ENCODE peak calls at places on chromosomes 13 and 19, in six cellular contexts. B, A, Y, O, J and G are unnamed samples. For H3K4me1, the result is how much of the 10 kb centered on the place peaks cover.

GRCh38 chr19:13778398-13778797 is 4.1 kb downstream of the C19orf53 start:
- DNase-seq in B (no peak), A (no peak), Y (no peak), O (no peak), J (no peak), G (no peak)

GRCh38 chr19:8489591-8490394 is 12.6 kb downstream of the PRAM1 start:
- DNase-seq in B (no peak), A (no peak), Y (no peak), O (no peak), J (no peak), G (no peak)

GRCh38 chr19:53892981-53893325 is 11.0 kb downstream of the PRKCG start:
- DNase-seq in B (no peak), A (no peak), Y (no peak), O (no peak), J (no peak), G (no peak)

GRCh38 chr13:31200636-31200970 is 828 bp downstream of the B3GLCT start:
- DNase-seq in B (peak), A (peak), Y (no peak), O (peak), J (no peak), G (peak)

GRCh38 chr13:84985860-84986259 is 813.4 kb downstream of the SLITRK6 start:
- DNase-seq in B (no peak), A (no peak), Y (no peak), O (no peak), J (no peak), G (no peak)

GRCh38 chr19:17076539-17076919 is 952 bp downstream of the MYO9B start:
- DNase-seq in B (no peak), A (no peak), Y (no peak), O (no peak), J (no peak), G (no peak)

GRCh38 chr19:54465367-54466109 is 2.0 kb upstream of the LENG9 start:
- DNase-seq in B (no peak), A (no peak), Y (no peak), O (no peak), J (no peak), G (peak)

GRCh38 chr13:111528513-111528912 is 208.1 kb downstream of the TEX29 start:
- DNase-seq in B (no peak), A (no peak), Y (no peak), O (no peak), J (no peak), G (no peak)

GRCh38 chr13:84433024-84433423 is 550.8 kb upstream of the SLITRK1 start:
- DNase-seq in B (no peak), A (no peak), Y (no peak), O (no peak), J (no peak), G (no peak)

GRCh38 chr13:20264271-20265018 is 32.3 kb upstream of the GJB6 start:
- DNase-seq in B (no peak), A (no peak), Y (no peak), O (no peak), J (no peak), G (no peak)

GRCh38 chr13:49448753-49449152 is 4.7 kb downstream of the SETDB2 start:
- DNase-seq in B (no peak), A (no peak), Y (no peak), O (no peak), J (no peak), G (no peak)

GRCh38 chr19:2516727-2517126 is 40.8 kb downstream of the GADD45B start:
- DNase-seq in B (no peak), A (no peak), Y (no peak), O (no peak), J (no peak), G (no peak)

GRCh38 chr13:97275775-97276501 is 53.8 kb downstream of the MBNL2 start:
- DNase-seq in B (no peak), A (no peak), Y (no peak), O (no peak), J (no peak), G (no peak)

GRCh38 chr13:80132741-80133601 is 208.0 kb downstream of the SPRY2 start:
- DNase-seq in B (no peak), A (no peak), Y (no peak), O (peak), J (peak), G (peak)

GRCh38 chr19:1945899-1946298 is 4.9 kb downstream of the CSNK1G2 start:
- DNase-seq in B (peak), A (no peak), Y (no peak), O (peak), J (no peak), G (no peak)

GRCh38 chr19:15315101-15315500 is 17.2 kb downstream of the BRD4 start:
- DNase-seq in B (no peak), A (no peak), Y (no peak), O (no peak), J (no peak), G (no peak)

GRCh38 chr19:55209430-55210119 is at the start of gene PTPRH:
- DNase-seq in B (no peak), A (no peak), Y (no peak), O (peak), J (no peak), G (peak)

GRCh38 chr19:17370026-17370587 is 7.0 kb downstream of the PLVAP start:
- DNase-seq in B (no peak), A (no peak), Y (no peak), O (no peak), J (no peak), G (no peak)

GRCh38 chr19:45235485-45235884 is 9.7 kb downstream of the EXOC3L2 start:
- DNase-seq in B (no peak), A (no peak), Y (no peak), O (no peak), J (no peak), G (no peak)
- H3K4me3 ChIP-seq in B (no peak), A (no peak), Y (no peak), O (no peak), J (no peak), G (no peak)

GRCh38 chr13:114118086-114118762 is 14.2 kb downstream of the RASA3 start:
- DNase-seq in B (no peak), A (no peak), Y (no peak), O (no peak), J (no peak), G (no peak)
- H3K27ac ChIP-seq in B (peak), A (no peak), Y (peak), O (peak), J (peak), G (peak)

DNA sequence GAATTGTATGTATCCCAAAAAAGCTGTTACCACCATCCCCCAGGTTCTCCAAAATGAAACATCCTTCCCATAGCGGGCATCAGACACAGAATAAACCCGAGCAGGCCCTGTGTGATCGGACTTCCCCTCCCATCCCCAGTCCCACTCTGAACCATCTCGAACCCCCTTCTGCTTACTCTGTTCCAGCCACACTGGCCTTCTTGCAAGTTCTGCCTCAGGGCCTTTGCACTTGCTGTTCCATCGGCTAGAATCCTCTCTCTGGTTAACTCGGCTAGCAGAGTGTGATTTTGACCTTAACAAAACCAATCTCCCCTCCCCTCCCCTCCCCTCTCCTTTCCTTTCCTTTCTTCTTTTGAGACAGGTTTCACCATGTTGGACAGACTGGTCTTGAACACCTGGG is 15.7 kb downstream of the AP2S1 start:
- DNase-seq in B (no peak), A (no peak), Y (no peak), O (no peak), J (no peak), G (no peak)
- H3K4me1 ChIP-seq in B (under half), A (under half), Y (under half), O (under half), J (under half), G (under half)

GRCh38 chr13:48318714-48319457 is 15.3 kb downstream of the RB1 start:
- DNase-seq in B (no peak), A (no peak), Y (no peak), O (no peak), J (no peak), G (peak)
- H3K4me3 ChIP-seq in B (peak), A (no peak), Y (peak), O (peak), J (peak), G (peak)

DNA sequence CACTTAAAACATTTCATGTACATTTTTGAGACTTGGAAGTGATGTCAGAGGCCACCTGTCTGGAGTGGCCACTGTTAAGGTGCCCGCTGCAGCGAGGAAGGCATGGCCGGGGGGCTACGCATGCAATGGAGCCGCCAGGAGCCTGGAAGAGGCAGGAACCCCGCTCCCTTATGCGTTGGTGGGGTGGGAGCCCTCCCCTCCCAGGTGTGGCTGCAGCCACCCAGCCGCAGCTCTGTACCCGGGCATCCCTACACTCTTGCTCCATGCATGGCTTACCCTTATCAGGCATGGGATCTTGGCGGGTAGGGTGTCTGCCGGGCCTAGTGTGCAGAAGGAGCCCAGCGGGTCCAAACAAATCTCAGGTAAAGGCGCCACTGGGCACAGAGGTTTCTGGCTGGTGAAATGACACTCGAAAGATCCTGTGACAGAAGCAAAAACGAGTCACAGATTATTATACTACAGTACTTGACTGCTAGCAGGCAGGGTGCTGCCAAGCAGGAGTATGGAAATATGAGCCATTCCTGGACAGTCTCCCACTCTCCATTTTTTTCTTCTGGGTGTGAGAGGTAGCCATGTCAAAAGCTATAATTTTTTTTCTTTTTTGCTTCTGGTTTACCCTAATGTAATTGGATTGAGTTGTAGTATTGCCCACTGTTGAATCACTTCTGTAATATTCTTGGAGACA is 1606.4 kb upstream of the MIR17HG start:
- DNase-seq in B (no peak), A (no peak), Y (no peak), O (no peak), J (no peak), G (no peak)
- H3K27ac ChIP-seq in B (no peak), A (no peak), Y (no peak), O (no peak), J (no peak), G (no peak)

GRCh38 chr13:112575680-112576079 is 12.3 kb downstream of the TUBGCP3 start:
- DNase-seq in B (no peak), A (no peak), Y (no peak), O (no peak), J (no peak), G (no peak)
- H3K4me1 ChIP-seq in B (under half), A (under half), Y (under half), O (half or more), J (under half), G (under half)

DNA sequence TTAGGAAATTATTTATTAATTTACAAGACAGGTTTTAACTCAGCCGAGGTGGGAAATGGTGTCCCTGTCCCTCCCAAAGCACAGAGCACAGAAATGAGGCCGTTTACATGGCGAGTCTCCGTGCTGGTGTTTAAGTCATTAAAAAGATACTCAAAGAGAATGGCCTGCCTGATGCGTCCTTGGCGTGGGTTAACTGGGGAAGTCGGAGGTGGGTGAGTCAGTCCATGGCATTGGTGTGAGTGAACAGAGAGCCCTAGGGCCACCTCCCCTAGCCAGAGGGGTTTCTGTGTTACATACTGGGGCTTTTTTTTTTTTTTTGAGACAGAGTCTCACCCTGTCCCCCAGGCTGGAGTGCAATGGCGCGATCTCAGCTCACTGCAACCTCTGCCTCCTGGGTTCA is 3.9 kb downstream of the FEM1A start:
- DNase-seq in B (no peak), A (no peak), Y (no peak), O (no peak), J (no peak), G (no peak)
- H3K4me3 ChIP-seq in B (no peak), A (no peak), Y (no peak), O (no peak), J (no peak), G (no peak)

GRCh38 chr13:26658972-26659371 is 101.5 kb downstream of the WASF3 start:
- DNase-seq in B (no peak), A (no peak), Y (no peak), O (no peak), J (no peak), G (no peak)

GRCh38 chr13:26656919-26657318 is 99.4 kb downstream of the WASF3 start:
- DNase-seq in B (no peak), A (peak), Y (no peak), O (no peak), J (no peak), G (no peak)

GRCh38 chr13:26660761-26661160 is 99.8 kb downstream of the GPR12 start:
- DNase-seq in B (no peak), A (no peak), Y (no peak), O (no peak), J (no peak), G (no peak)

GRCh38 chr13:26660185-26660584 is 100.4 kb downstream of the GPR12 start:
- DNase-seq in B (no peak), A (no peak), Y (no peak), O (no peak), J (no peak), G (no peak)

GRCh38 chr13:26658491-26658890 is 101.0 kb downstream of the WASF3 start:
- DNase-seq in B (no peak), A (peak), Y (no peak), O (no peak), J (no peak), G (no peak)
- H3K27ac ChIP-seq in B (no peak), A (no peak), Y (no peak), O (no peak), J (peak), G (no peak)